ENCODE peak calls at places on chromosome 1, in ten cellular contexts. D is tibial nerve, E is transverse colon, I is ovary, G is spleen, P is sigmoid colon, M is stomach, T is right lobe of liver, Q is K562, S is heart left ventricle. A is an unnamed sample.

GRCh38 chr1:235093013-235093618 is 35.5 kb downstream of the TOMM20 start:
- DNase-seq in D (no peak), I (no peak), P (no peak), E (peak; percentile 59), Q (peak; percentile 74), T (no peak), G (no peak), M (peak; percentile 40), S (peak; percentile 72), A (peak; percentile 72)

GRCh38 chr1:203628185-203628996 is 1.8 kb downstream of the ATP2B4 start:
- DNase-seq in Q (no peak), T (peak; percentile 63), D (no peak), I (peak; percentile 64), M (no peak), E (peak; percentile 47), S (peak; percentile 60), G (peak; percentile 80), P (peak; percentile 86), A (peak; percentile 56)

GRCh38 chr1:235781807-235782206 is 84.9 kb downstream of the LYST start:
- DNase-seq in I (no peak), Q (no peak), D (no peak), P (no peak), T (no peak), E (no peak), G (no peak), M (no peak), S (no peak), A (no peak)

GRCh38 chr1:58786184-58786926 is 2.5 kb upstream of the JUN start:
- DNase-seq in E (no peak), G (no peak), P (no peak), Q (no peak), M (no peak), I (no peak), T (no peak), S (no peak), D (no peak), A (no peak)

GRCh38 chr1:164786980-164787833 is 228.2 kb downstream of the PBX1 start:
- DNase-seq in Q (peak; percentile 82), I (peak; percentile 89), D (peak; percentile 70), P (peak; percentile 95), E (peak; percentile 85), G (peak; percentile 87), S (peak; percentile 82), T (peak; percentile 78), M (peak; percentile 85), A (peak; percentile 89)

GRCh38 chr1:160459056-160459455 is 58.7 kb downstream of the VANGL2 start:
- DNase-seq in S (no peak), D (no peak), P (no peak), Q (no peak), M (no peak), G (no peak), E (no peak), I (no peak), T (no peak), A (no peak)

GRCh38 chr1:55951291-55951690 is 628.1 kb downstream of the PLPP3 start:
- DNase-seq in G (no peak), Q (no peak), M (no peak), I (no peak), S (no peak), T (no peak), P (no peak), E (no peak), D (no peak), A (no peak)

GRCh38 chr1:225709101-225709500 is 56.2 kb upstream of the ENAH start:
- DNase-seq in D (no peak), S (no peak), T (no peak), M (no peak), E (no peak), G (no peak), Q (no peak), I (no peak), P (no peak), A (no peak)

GRCh38 chr1:173269490-173270230 is 62.5 kb upstream of the TNFSF4 start:
- DNase-seq in M (no peak), E (no peak), I (no peak), D (no peak), S (no peak), Q (peak; percentile 69), T (no peak), G (no peak), P (no peak), A (no peak)

GRCh38 chr1:16215882-16216753 is 3.7 kb upstream of the ARHGEF19 start:
- DNase-seq in E (peak; percentile 94), Q (peak; percentile 99), I (peak; percentile 89), S (peak; percentile 93), G (peak; percentile 90), M (peak; percentile 88), T (peak; percentile 66), P (peak; percentile 90), D (peak; percentile 67), A (peak; percentile 89)

GRCh38 chr1:19704247-19705113 is 39.8 kb downstream of the HTR6 start:
- DNase-seq in I (peak; percentile 82), M (peak; percentile 70), P (peak; percentile 80), Q (peak; percentile 69), G (peak; percentile 84), T (peak; percentile 74), S (peak; percentile 73), D (peak; percentile 50), E (peak; percentile 73), A (peak; percentile 89)

GRCh38 chr1:210378721-210379120 is 50.0 kb downstream of the HHAT start:
- DNase-seq in D (no peak), P (no peak), Q (no peak), G (no peak), E (no peak), I (no peak), M (no peak), S (no peak), T (no peak), A (no peak)

GRCh38 chr1:87902830-87903614 is 574.3 kb downstream of the LMO4 start:
- DNase-seq in T (no peak), P (peak; percentile 66), D (no peak), S (no peak), E (no peak), I (no peak), Q (peak; percentile 20), M (no peak), G (no peak), A (no peak)

GRCh38 chr1:3255680-3256079 is 186.7 kb downstream of the PRDM16 start:
- DNase-seq in Q (no peak), I (no peak), D (no peak), T (no peak), S (no peak), G (no peak), M (no peak), P (no peak), E (no peak), A (no peak)

GRCh38 chr1:72105201-72105600 is 177.1 kb downstream of the NEGR1 start:
- DNase-seq in P (no peak), Q (no peak), S (no peak), E (no peak), G (no peak), D (no peak), I (no peak), T (no peak), M (no peak), A (no peak)

GRCh38 chr1:108575241-108575850 is 15.4 kb downstream of the EEIG2 start:
- DNase-seq in P (no peak), T (no peak), D (no peak), I (no peak), Q (no peak), G (no peak), S (no peak), M (no peak), E (no peak), A (no peak)

GRCh38 chr1:169610110-169610509 is 19.8 kb downstream of the SELP start:
- DNase-seq in D (no peak), P (no peak), E (no peak), Q (no peak), M (no peak), G (no peak), T (no peak), S (no peak), I (no peak), A (no peak)

GRCh38 chr1:53408013-53408754 is 51.0 kb upstream of the DMRTB1 start:
- DNase-seq in T (no peak), S (no peak), M (no peak), Q (no peak), G (no peak), P (peak; percentile 51), I (no peak), D (no peak), E (no peak), A (no peak)
- TF ChIP-seq CTCF in T (no peak), S (no peak), M (no peak), Q (no peak), G (no peak), P (no peak), I (no peak), D (no peak), E (no peak), A (no peak)

GRCh38 chr1:230861970-230862595 is 6.2 kb downstream of the C1orf198 start:
- DNase-seq in E (no peak), T (no peak), M (no peak), P (no peak), I (no peak), D (no peak), G (peak; percentile 25), Q (no peak), S (peak; percentile 81), A (no peak)
- TF ChIP-seq POLR2A in E (no peak), T (no peak), M (no peak), P (no peak), I (no peak), D (no peak), G (no peak), Q (no peak), S (no peak), A (no peak)

DNA sequence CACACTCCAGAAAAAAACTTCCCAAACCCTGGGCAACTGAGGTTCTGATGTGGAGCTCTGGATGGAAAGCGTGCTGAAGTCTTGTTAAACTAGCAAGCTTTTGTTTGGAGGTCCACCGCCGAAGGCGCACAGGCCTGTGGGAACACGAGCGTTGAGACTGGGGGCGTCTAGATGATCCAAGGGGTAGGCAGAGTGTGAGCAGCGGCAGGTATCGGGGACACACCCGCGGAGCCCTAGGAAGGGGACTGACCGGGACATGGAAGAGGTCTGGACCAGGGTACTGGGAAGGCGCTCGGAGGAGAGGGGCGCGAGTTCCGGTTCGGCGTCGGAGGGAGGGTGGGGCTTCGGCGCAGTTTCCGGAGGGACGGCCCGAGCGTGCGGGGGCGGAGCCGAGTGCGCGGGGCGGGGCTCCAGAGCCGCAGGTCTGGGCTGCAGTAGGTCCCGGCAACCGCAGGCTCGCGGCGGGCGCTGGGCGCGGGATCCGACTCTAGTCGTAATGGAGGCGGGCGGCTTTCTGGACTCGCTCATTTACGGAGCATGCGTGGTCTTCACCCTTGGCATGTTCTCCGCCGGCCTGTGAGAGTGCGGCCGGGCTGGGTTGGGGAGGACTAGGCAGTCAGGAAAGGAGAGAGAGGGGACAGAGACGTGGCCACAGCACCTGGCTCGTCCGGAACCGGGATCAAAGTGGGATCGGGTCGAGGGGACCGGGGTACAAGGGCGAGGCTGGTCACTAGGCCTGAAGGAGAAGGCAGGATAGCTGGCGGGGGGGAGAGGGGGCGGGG is at the start of gene SLC50A1:
- DNase-seq in S (peak; percentile 96), I (peak; percentile 97), E (peak; percentile 96), G (peak; percentile 99), Q (peak; percentile 95), D (peak; percentile 80), T (peak; percentile 97), P (peak; percentile 98), M (peak; percentile 97), A (peak; percentile 96)
- H3K4me1 ChIP-seq in S (peaks cover 21% of the 10 kb centered on the region), I (peaks cover 6% of the 10 kb centered on the region), E (peaks cover 53% of the 10 kb centered on the region), G (peaks cover 47% of the 10 kb centered on the region), Q (peaks cover 66% of the 10 kb centered on the region), D (peaks cover 22% of the 10 kb centered on the region), T (peaks cover 42% of the 10 kb centered on the region), P (peaks cover 60% of the 10 kb centered on the region), M (peaks cover 39% of the 10 kb centered on the region), A (peaks cover 25% of the 10 kb centered on the region)

GRCh38 chr1:54403808-54404261 is 2.4 kb downstream of the SSBP3 start:
- DNase-seq in D (no peak), T (peak; percentile 41), M (no peak), E (no peak), G (peak; percentile 46), I (peak; percentile 36), S (no peak), Q (peak; percentile 87), P (no peak), A (peak; percentile 33)
- TF ChIP-seq CTCF in D (no peak), T (no peak), M (no peak), E (no peak), G (no peak), I (no peak), S (no peak), Q (no peak), P (no peak), A (no peak)